ENCODE peak calls at places on chromosomes 12 and 14, in seven cellular contexts. C is neuronal stem cell; B is hippocampal formation; N is HS-27A; K is HS-5; Z is stimulated activated CD4-positive, alpha-beta T cell treated with anti-CD3 and anti-CD28 coated beads, Interleukin-2, amount 100 ng/mL, for 48 hours; X is NB4. V is an unnamed sample.

GRCh38 chr14:102973706-102974280 is 51.3 kb downstream of the AMN start:
- DNase-seq in C (no peak), B (no peak), N (no peak), X (no peak), Z (no peak), K (no peak), V (no peak)

GRCh38 chr12:54463034-54463433 is 10.4 kb downstream of the GTSF1 start:
- DNase-seq in Z (no peak), N (no peak), K (peak), C (no peak), X (peak), B (no peak), V (no peak)

GRCh38 chr12:95248604-95249355 is 31.2 kb downstream of the VEZT start:
- DNase-seq in K (no peak), C (no peak), N (no peak), B (no peak), Z (no peak), X (no peak), V (no peak)

GRCh38 chr12:57726151-57726883 is 12.2 kb downstream of the AGAP2 start:
- DNase-seq in X (no peak), N (peak), C (peak), B (peak), K (peak), Z (no peak), V (no peak)

GRCh38 chr12:95336387-95337067 is 118.9 kb downstream of the VEZT start:
- DNase-seq in K (no peak), B (peak), N (no peak), C (peak), Z (no peak), X (no peak), V (no peak)

GRCh38 chr14:79510659-79511058 is 700.6 kb downstream of the DIO2 start:
- DNase-seq in Z (no peak), X (no peak), B (no peak), C (no peak), N (no peak), K (no peak), V (no peak)

GRCh38 chr14:50792058-50792477 is 38.9 kb downstream of the NIN start:
- DNase-seq in N (no peak), B (no peak), C (no peak), X (no peak), Z (no peak), K (no peak), V (peak)

GRCh38 chr14:75479770-75480600 is 42.3 kb upstream of the BATF start:
- DNase-seq in Z (no peak), N (no peak), X (no peak), K (no peak), B (no peak), C (no peak), V (no peak)

GRCh38 chr12:105713901-105714300 is 383.4 kb downstream of the C12orf75 start:
- DNase-seq in N (no peak), B (no peak), C (no peak), Z (no peak), X (no peak), K (no peak), V (no peak)

GRCh38 chr14:105937253-105938054 is 411.1 kb downstream of the TMEM121 start:
- DNase-seq in C (no peak), X (no peak), K (no peak), N (no peak), Z (no peak), B (no peak), V (no peak)

GRCh38 chr12:111413442-111414086 is 7.8 kb downstream of the SH2B3 start:
- DNase-seq in N (no peak), K (peak), C (no peak), X (peak), B (no peak), Z (no peak), V (no peak)

GRCh38 chr12:131862600-131862993 is 31.8 kb upstream of the ULK1 start:
- DNase-seq in K (no peak), X (no peak), B (no peak), N (no peak), C (no peak), Z (no peak), V (no peak)

GRCh38 chr12:54277823-54278276 is 2.1 kb downstream of the CBX5 start:
- DNase-seq in N (no peak), K (no peak), Z (no peak), X (peak), B (no peak), C (no peak), V (no peak)

GRCh38 chr14:75003250-75004027 is 718 bp downstream of the EIF2B2 start:
- DNase-seq in K (no peak), B (no peak), C (no peak), X (peak), N (no peak), Z (no peak), V (no peak)